ENCODE peak calls at places on chromosomes 12 and 14, in seven cellular contexts. One of them, this sample, is unnamed. For H3K4me1, the result is how much of the 10 kb centered on the place peaks cover.

GRCh38 chr12:47164730-47165439 is 85.1 kb upstream of the AMIGO2 start:
- DNase-seq in lower lobe of right lung: no peak
- DNase-seq in SJCRH30: no peak
- DNase-seq in PC-3: peak
- DNase-seq in testis: no peak
- DNase-seq in stomach: no peak
- DNase-seq in aorta: peak
- DNase-seq in this sample: no peak

GRCh38 chr12:93540506-93540905 is 32.0 kb upstream of the SOCS2 start:
- DNase-seq in SJCRH30: no peak
- DNase-seq in testis: no peak
- DNase-seq in PC-3: no peak
- DNase-seq in aorta: no peak
- DNase-seq in stomach: no peak
- DNase-seq in lower lobe of right lung: no peak
- DNase-seq in this sample: no peak

GRCh38 chr12:101777476-101777875 is 38.2 kb upstream of the SYCP3 start:
- DNase-seq in PC-3: no peak
- DNase-seq in SJCRH30: no peak
- DNase-seq in aorta: no peak
- DNase-seq in testis: no peak
- DNase-seq in lower lobe of right lung: no peak
- DNase-seq in stomach: no peak
- DNase-seq in this sample: no peak

GRCh38 chr14:77763316-77763715 is 2.4 kb upstream of the SNW1 start:
- DNase-seq in PC-3: no peak
- DNase-seq in aorta: no peak
- DNase-seq in stomach: no peak
- DNase-seq in lower lobe of right lung: no peak
- DNase-seq in SJCRH30: no peak
- DNase-seq in testis: no peak
- DNase-seq in this sample: no peak

GRCh38 chr14:29749327-29749726 is 178.3 kb downstream of the PRKD1 start:
- DNase-seq in stomach: no peak
- DNase-seq in PC-3: peak
- DNase-seq in testis: no peak
- DNase-seq in SJCRH30: peak
- DNase-seq in aorta: no peak
- DNase-seq in lower lobe of right lung: no peak
- DNase-seq in this sample: no peak

GRCh38 chr12:76764856-76765255 is 941 bp downstream of the ZDHHC17 start:
- DNase-seq in stomach: no peak
- DNase-seq in SJCRH30: no peak
- DNase-seq in aorta: no peak
- DNase-seq in PC-3: peak
- DNase-seq in lower lobe of right lung: no peak
- DNase-seq in testis: peak
- DNase-seq in this sample: no peak

GRCh38 chr14:79193689-79194477 is 1017.4 kb downstream of the DIO2 start:
- DNase-seq in SJCRH30: no peak
- DNase-seq in PC-3: no peak
- DNase-seq in aorta: no peak
- DNase-seq in stomach: no peak
- DNase-seq in lower lobe of right lung: no peak
- DNase-seq in testis: no peak
- DNase-seq in this sample: no peak

GRCh38 chr12:14775652-14776020 is 27.6 kb downstream of the WBP11 start:
- DNase-seq in lower lobe of right lung: no peak
- DNase-seq in testis: no peak
- DNase-seq in PC-3: no peak
- DNase-seq in stomach: no peak
- DNase-seq in SJCRH30: no peak
- DNase-seq in aorta: no peak
- DNase-seq in this sample: no peak

GRCh38 chr12:75058228-75058627 is 151.4 kb downstream of the KCNC2 start:
- DNase-seq in stomach: no peak
- DNase-seq in PC-3: peak
- DNase-seq in lower lobe of right lung: no peak
- DNase-seq in aorta: no peak
- DNase-seq in SJCRH30: no peak
- DNase-seq in testis: no peak
- DNase-seq in this sample: no peak

GRCh38 chr14:79947440-79947839 is 263.9 kb downstream of the DIO2 start:
- DNase-seq in aorta: no peak
- DNase-seq in PC-3: no peak
- DNase-seq in lower lobe of right lung: no peak
- DNase-seq in stomach: no peak
- DNase-seq in SJCRH30: no peak
- DNase-seq in testis: no peak
- DNase-seq in this sample: no peak

GRCh38 chr12:57764662-57765002 is 2.2 kb downstream of the CYP27B1 start:
- DNase-seq in PC-3: peak
- DNase-seq in stomach: no peak
- DNase-seq in testis: no peak
- DNase-seq in SJCRH30: peak
- DNase-seq in aorta: no peak
- DNase-seq in lower lobe of right lung: no peak
- DNase-seq in this sample: no peak

GRCh38 chr12:131407221-131408035 is 303.5 kb upstream of the SFSWAP start:
- DNase-seq in SJCRH30: no peak
- DNase-seq in lower lobe of right lung: no peak
- DNase-seq in stomach: no peak
- DNase-seq in PC-3: no peak
- DNase-seq in aorta: no peak
- DNase-seq in testis: peak
- DNase-seq in this sample: peak

GRCh38 chr14:50362791-50363733 is 33.6 kb downstream of the CDKL1 start:
- DNase-seq in SJCRH30: no peak
- DNase-seq in aorta: no peak
- DNase-seq in stomach: no peak
- DNase-seq in PC-3: no peak
- DNase-seq in lower lobe of right lung: no peak
- DNase-seq in testis: peak
- DNase-seq in this sample: no peak

GRCh38 chr14:22537436-22538310 is 51.4 kb downstream of the DAD1 start:
- DNase-seq in testis: no peak
- DNase-seq in SJCRH30: no peak
- DNase-seq in aorta: no peak
- DNase-seq in stomach: no peak
- DNase-seq in lower lobe of right lung: no peak
- DNase-seq in PC-3: no peak
- DNase-seq in this sample: no peak

GRCh38 chr12:12681061-12681765 is 14.8 kb downstream of the GPR19 start:
- DNase-seq in testis: no peak
- DNase-seq in stomach: no peak
- DNase-seq in aorta: no peak
- DNase-seq in lower lobe of right lung: no peak
- DNase-seq in PC-3: no peak
- DNase-seq in SJCRH30: no peak
- DNase-seq in this sample: no peak

GRCh38 chr14:78863143-78863542 is 693.0 kb downstream of the NRXN3 start:
- DNase-seq in aorta: no peak
- DNase-seq in lower lobe of right lung: no peak
- DNase-seq in SJCRH30: peak
- DNase-seq in stomach: no peak
- DNase-seq in testis: peak
- DNase-seq in PC-3: peak
- DNase-seq in this sample: no peak

GRCh38 chr14:51859136-51859535 is 1.3 kb upstream of the GNG2 start:
- DNase-seq in PC-3: peak
- DNase-seq in testis: no peak
- DNase-seq in stomach: no peak
- DNase-seq in lower lobe of right lung: no peak
- DNase-seq in SJCRH30: no peak
- DNase-seq in aorta: no peak
- DNase-seq in this sample: no peak

GRCh38 chr14:26113930-26114329 is 483.9 kb downstream of the NOVA1 start:
- DNase-seq in testis: no peak
- DNase-seq in aorta: no peak
- DNase-seq in stomach: no peak
- DNase-seq in PC-3: no peak
- DNase-seq in lower lobe of right lung: no peak
- DNase-seq in SJCRH30: no peak
- DNase-seq in this sample: no peak

GRCh38 chr12:26188132-26188531 is 7.2 kb upstream of the SSPN start:
- DNase-seq in stomach: no peak
- DNase-seq in SJCRH30: no peak
- DNase-seq in PC-3: peak
- DNase-seq in testis: no peak
- DNase-seq in lower lobe of right lung: no peak
- DNase-seq in aorta: no peak
- DNase-seq in this sample: no peak

GRCh38 chr14:99899578-99900178 is 106.5 kb downstream of the EML1 start:
- DNase-seq in lower lobe of right lung: no peak
- DNase-seq in SJCRH30: no peak
- DNase-seq in stomach: no peak
- DNase-seq in testis: no peak
- DNase-seq in aorta: no peak
- DNase-seq in PC-3: peak
- DNase-seq in this sample: no peak

DNA sequence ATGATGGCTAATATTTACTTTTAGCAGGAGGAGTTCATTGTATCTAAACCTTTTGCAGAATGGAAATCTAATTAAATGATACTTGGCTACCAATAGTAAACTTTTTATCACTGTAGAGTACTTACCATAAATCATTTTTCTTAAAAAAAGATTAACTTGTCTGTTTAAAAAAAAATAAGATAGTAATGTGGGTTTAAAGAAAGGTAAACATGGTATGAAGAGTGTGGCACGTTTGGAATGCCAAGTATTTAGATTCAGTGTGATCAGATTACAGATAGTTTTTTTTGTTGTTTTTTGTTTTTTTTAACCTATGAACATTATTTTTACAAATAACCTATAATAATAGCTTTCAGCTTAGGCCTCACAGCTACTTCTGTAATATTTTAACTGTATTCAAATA is 25.8 kb downstream of the KTN1 start:
- DNase-seq in testis: no peak
- DNase-seq in PC-3: peak
- DNase-seq in stomach: no peak
- DNase-seq in aorta: no peak
- DNase-seq in lower lobe of right lung: no peak
- DNase-seq in SJCRH30: no peak
- DNase-seq in this sample: no peak
- H3K4me1 ChIP-seq in testis: under half
- H3K4me1 ChIP-seq in PC-3: half or more
- H3K4me1 ChIP-seq in stomach: under half
- H3K4me1 ChIP-seq in aorta: under half
- H3K4me1 ChIP-seq in lower lobe of right lung: under half
- H3K4me1 ChIP-seq in SJCRH30: under half
- H3K4me1 ChIP-seq in this sample: under half

DNA sequence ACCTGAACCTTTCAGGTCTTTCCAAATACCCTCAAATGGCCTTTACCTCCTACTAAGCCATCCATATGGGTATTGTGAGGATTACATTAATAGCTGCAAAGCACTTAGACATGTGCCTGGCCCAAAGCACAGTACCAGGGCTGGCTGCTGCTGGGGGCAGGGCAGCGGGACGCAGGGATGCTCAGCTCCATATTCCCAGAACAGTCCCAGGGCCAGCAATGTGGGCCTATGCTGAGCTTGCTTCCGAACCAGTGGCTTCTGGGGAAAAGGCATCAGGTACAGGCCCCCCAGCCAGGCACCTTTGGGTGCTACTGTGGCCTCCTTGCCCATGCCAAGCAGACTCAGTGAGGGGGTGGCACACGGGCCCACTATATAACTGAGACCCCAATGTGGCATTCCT is 10.4 kb downstream of the ACTN1 start:
- DNase-seq in stomach: no peak
- DNase-seq in SJCRH30: no peak
- DNase-seq in PC-3: no peak
- DNase-seq in lower lobe of right lung: no peak
- DNase-seq in testis: no peak
- DNase-seq in aorta: no peak
- DNase-seq in this sample: no peak
- H3K4me1 ChIP-seq in stomach: half or more
- H3K4me1 ChIP-seq in SJCRH30: half or more
- H3K4me1 ChIP-seq in PC-3: under half
- H3K4me1 ChIP-seq in lower lobe of right lung: half or more
- H3K4me1 ChIP-seq in testis: half or more
- H3K4me1 ChIP-seq in aorta: under half
- H3K4me1 ChIP-seq in this sample: half or more

DNA sequence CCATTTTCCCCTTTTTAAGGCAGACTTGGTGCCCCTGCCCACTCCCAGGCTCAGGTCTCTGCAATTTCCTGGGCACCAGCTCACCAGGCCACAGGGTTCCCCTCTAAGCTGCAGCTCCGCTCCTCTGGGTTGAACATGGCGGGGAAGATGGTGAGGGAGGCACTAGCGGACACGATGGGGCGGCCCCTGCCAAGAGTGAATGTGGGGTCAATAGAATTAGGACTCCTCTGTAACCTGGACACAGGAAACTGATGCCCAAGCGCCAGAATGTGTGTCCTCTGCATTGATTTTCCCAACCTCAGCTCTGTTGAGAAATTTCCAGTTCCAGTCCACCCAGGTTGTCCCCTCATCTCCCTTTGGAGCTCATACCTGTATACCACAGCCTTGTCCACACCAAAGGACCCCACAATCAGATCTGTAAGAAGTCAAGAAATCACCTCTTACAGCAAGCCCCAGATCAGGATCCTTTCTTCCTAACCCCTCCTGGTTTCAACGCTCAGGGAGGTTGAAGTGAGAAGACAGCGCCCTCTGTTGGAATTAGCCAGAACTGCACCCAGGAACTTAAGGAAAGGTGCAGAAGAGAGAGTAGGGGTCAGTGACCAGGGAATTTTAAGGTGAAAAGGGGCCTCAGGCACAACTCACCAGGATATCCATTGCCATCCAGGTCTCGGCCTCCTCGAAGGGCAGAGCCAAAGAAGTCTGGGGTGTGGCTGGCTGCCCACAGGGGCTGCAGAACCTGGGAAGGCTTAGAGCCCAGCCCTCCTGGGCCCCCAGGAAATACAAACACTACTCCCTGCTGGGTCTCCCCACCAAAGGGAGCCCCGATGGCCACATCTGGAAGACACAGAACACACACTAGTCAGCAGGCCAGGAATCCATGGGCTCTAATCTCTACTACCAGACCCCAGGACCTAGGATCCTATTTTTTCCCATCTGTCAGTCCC is 14.7 kb downstream of the ITGA5 start:
- DNase-seq in lower lobe of right lung: no peak
- DNase-seq in PC-3: peak
- DNase-seq in testis: peak
- DNase-seq in stomach: peak
- DNase-seq in SJCRH30: peak
- DNase-seq in aorta: peak
- DNase-seq in this sample: peak
- H3K4me1 ChIP-seq in lower lobe of right lung: under half
- H3K4me1 ChIP-seq in PC-3: under half
- H3K4me1 ChIP-seq in testis: under half
- H3K4me1 ChIP-seq in stomach: under half
- H3K4me1 ChIP-seq in SJCRH30: under half
- H3K4me1 ChIP-seq in aorta: under half
- H3K4me1 ChIP-seq in this sample: under half

GRCh38 chr14:69149461-69150244 is 3.3 kb downstream of the DCAF5 start:
- DNase-seq in PC-3: no peak
- DNase-seq in aorta: no peak
- DNase-seq in lower lobe of right lung: no peak
- DNase-seq in stomach: no peak
- DNase-seq in testis: no peak
- DNase-seq in SJCRH30: no peak
- DNase-seq in this sample: no peak
- H3K4me1 ChIP-seq in PC-3: under half
- H3K4me1 ChIP-seq in aorta: under half
- H3K4me1 ChIP-seq in lower lobe of right lung: under half
- H3K4me1 ChIP-seq in stomach: under half
- H3K4me1 ChIP-seq in testis: under half
- H3K4me1 ChIP-seq in SJCRH30: under half
- H3K4me1 ChIP-seq in this sample: under half

GRCh38 chr12:3222935-3223334 is 145.8 kb downstream of the TSPAN9 start:
- DNase-seq in testis: no peak
- DNase-seq in stomach: no peak
- DNase-seq in lower lobe of right lung: no peak
- DNase-seq in PC-3: no peak
- DNase-seq in SJCRH30: no peak
- DNase-seq in aorta: no peak
- DNase-seq in this sample: no peak
- H3K4me1 ChIP-seq in testis: under half
- H3K4me1 ChIP-seq in stomach: under half
- H3K4me1 ChIP-seq in lower lobe of right lung: under half
- H3K4me1 ChIP-seq in PC-3: under half
- H3K4me1 ChIP-seq in SJCRH30: half or more
- H3K4me1 ChIP-seq in aorta: under half
- H3K4me1 ChIP-seq in this sample: under half

This sample was measured in BE2C.